ENCODE peak calls at places on chromosomes 7 and 10, in ten cellular contexts. R is Right ventricle myocardium superior; X is RPMI7951; A is AG04450; M is foreskin fibroblast; S is renal cortical epithelial cell; G is T-helper 9 cell; W is activated CD4-positive, alpha-beta memory T cell treated with anti-CD3 and anti-CD28 coated beads, Interleukin-2, amount 10 ng/mL, durations not matched to agents 7 days and 5 days; L is lung; V is AG04449. J is an unnamed sample.

GRCh38 chr10:131961777-131962450 is 19.8 kb downstream of the BNIP3 start:
- DNase-seq in R (no peak), X (no peak), A (no peak), M (peak; percentile 70), S (no peak), G (no peak), W (no peak), L (no peak), V (no peak), J (no peak)

GRCh38 chr10:61329854-61330253 is 123.3 kb downstream of the TMEM26 start:
- DNase-seq in R (no peak), X (no peak), A (no peak), M (no peak), S (no peak), G (no peak), W (no peak), L (no peak), V (no peak), J (no peak)

GRCh38 chr7:101614939-101615302 is 14.2 kb downstream of the MYL10 start:
- DNase-seq in R (peak; percentile 40), X (peak; percentile 84), A (no peak), M (peak; percentile 52), S (peak; percentile 12), G (no peak), W (no peak), L (no peak), V (no peak), J (no peak)

GRCh38 chr7:134992626-134993179 is 6.4 kb downstream of the AGBL3 start:
- DNase-seq in R (no peak), X (no peak), A (no peak), M (no peak), S (peak; percentile 41), G (no peak), W (no peak), L (no peak), V (no peak), J (no peak)

GRCh38 chr7:56157238-56157790 is 41.1 kb upstream of the NUPR2 start:
- DNase-seq in R (no peak), X (no peak), A (no peak), M (no peak), S (no peak), G (no peak), W (no peak), L (no peak), V (no peak), J (no peak)

GRCh38 chr10:21953585-21954057 is 49.9 kb downstream of the DNAJC1 start:
- DNase-seq in R (no peak), X (peak; percentile 42), A (no peak), M (peak; percentile 59), S (peak; percentile 49), G (no peak), W (no peak), L (no peak), V (peak; percentile 1), J (peak; percentile 10)

GRCh38 chr10:117350905-117351304 is 24.3 kb downstream of the PDZD8 start:
- DNase-seq in R (no peak), X (no peak), A (no peak), M (no peak), S (no peak), G (no peak), W (no peak), L (no peak), V (no peak), J (no peak)

GRCh38 chr10:75450062-75450429 is 18.6 kb downstream of the LRMDA start:
- DNase-seq in R (no peak), X (no peak), A (no peak), M (no peak), S (no peak), G (no peak), W (no peak), L (no peak), V (no peak), J (no peak)

GRCh38 chr7:116273283-116273917 is 63.1 kb downstream of the TES start:
- DNase-seq in R (no peak), X (no peak), A (no peak), M (no peak), S (no peak), G (no peak), W (no peak), L (no peak), V (no peak), J (no peak)

GRCh38 chr10:21519981-21520436 is 5.5 kb downstream of the SKIDA1 start:
- DNase-seq in R (no peak), X (peak; percentile 77), A (no peak), M (peak; percentile 79), S (peak; percentile 65), G (no peak), W (no peak), L (no peak), V (no peak), J (peak; percentile 41)

GRCh38 chr10:1287493-1288480 is 231.6 kb downstream of the WDR37 start:
- DNase-seq in R (no peak), X (no peak), A (no peak), M (no peak), S (no peak), G (no peak), W (no peak), L (no peak), V (no peak), J (no peak)

GRCh38 chr7:2800923-2801682 is 43.0 kb downstream of the GNA12 start:
- DNase-seq in R (peak; percentile 79), X (peak; percentile 78), A (no peak), M (peak; percentile 34), S (peak; percentile 64), G (no peak), W (no peak), L (no peak), V (no peak), J (no peak)

GRCh38 chr10:35896011-35896410 is 253.9 kb upstream of the FZD8 start:
- DNase-seq in R (no peak), X (peak; percentile 31), A (peak; percentile 67), M (peak; percentile 86), S (peak; percentile 34), G (no peak), W (no peak), L (no peak), V (no peak), J (no peak)

GRCh38 chr7:124813962-124814798 is 48.6 kb upstream of the GPR37 start:
- DNase-seq in R (no peak), X (no peak), A (no peak), M (no peak), S (no peak), G (no peak), W (no peak), L (no peak), V (no peak), J (no peak)

GRCh38 chr10:116849271-116850057 is at the start of gene ENO4:
- DNase-seq in R (peak; percentile 80), X (peak; percentile 80), A (peak; percentile 51), M (peak; percentile 83), S (peak; percentile 80), G (no peak), W (no peak), L (peak; percentile 84), V (no peak), J (peak; percentile 72)

GRCh38 chr7:48009257-48009656 is 19.6 kb downstream of the SUN3 start:
- DNase-seq in R (no peak), X (no peak), A (no peak), M (no peak), S (no peak), G (no peak), W (no peak), L (no peak), V (no peak), J (no peak)

GRCh38 chr10:100654835-100655759 is 90.3 kb upstream of the PAX2 start:
- DNase-seq in R (no peak), X (no peak), A (no peak), M (peak; percentile 20), S (no peak), G (no peak), W (peak; percentile 25), L (no peak), V (no peak), J (no peak)

GRCh38 chr10:20922461-20922860 is 25.4 kb upstream of the NEBL start:
- DNase-seq in R (no peak), X (no peak), A (no peak), M (no peak), S (no peak), G (no peak), W (no peak), L (no peak), V (no peak), J (no peak)

GRCh38 chr7:41584746-41585145 is 118.1 kb downstream of the INHBA start:
- DNase-seq in R (no peak), X (peak; percentile 57), A (no peak), M (peak; percentile 65), S (no peak), G (no peak), W (no peak), L (no peak), V (no peak), J (no peak)

GRCh38 chr10:119675483-119676170 is 24.4 kb downstream of the BAG3 start:
- DNase-seq in R (no peak), X (no peak), A (no peak), M (no peak), S (no peak), G (no peak), W (no peak), L (no peak), V (no peak), J (no peak)

GRCh38 chr7:8773518-8773917 is 340.1 kb downstream of the NXPH1 start:
- DNase-seq in R (no peak), X (peak; percentile 3), A (no peak), M (no peak), S (no peak), G (no peak), W (no peak), L (no peak), V (no peak), J (no peak)

GRCh38 chr10:119849031-119849789 is 23.4 kb downstream of the MCMBP start:
- DNase-seq in R (no peak), X (peak; percentile 49), A (peak; percentile 46), M (peak; percentile 27), S (peak; percentile 88), G (no peak), W (no peak), L (no peak), V (peak; percentile 46), J (no peak)

GRCh38 chr10:79358811-79359210 is 11.5 kb downstream of the PPIF start:
- DNase-seq in R (no peak), X (no peak), A (no peak), M (no peak), S (no peak), G (no peak), W (peak; percentile 1), L (no peak), V (no peak), J (no peak)

GRCh38 chr7:76023002-76023401 is 24.8 kb downstream of the STYXL1 start:
- DNase-seq in R (no peak), X (no peak), A (no peak), M (no peak), S (no peak), G (no peak), W (no peak), L (no peak), V (no peak), J (no peak)

GRCh38 chr7:44977304-44977858 is 1.4 kb downstream of the MYO1G start:
- DNase-seq in R (no peak), X (no peak), A (no peak), M (no peak), S (no peak), G (peak; percentile 61), W (peak; percentile 90), L (peak; percentile 39), V (no peak), J (no peak)

GRCh38 chr7:108497082-108497725 is 28.7 kb downstream of the PNPLA8 start:
- DNase-seq in R (no peak), X (peak; percentile 50), A (peak; percentile 3), M (peak; percentile 78), S (peak; percentile 59), G (peak; percentile 6), W (peak; percentile 35), L (peak; percentile 32), V (peak; percentile 1), J (peak; percentile 23)